ENCODE peak calls at places on chromosomes 4 and X, in seven cellular contexts. W is PC-3, F is GM23248, M is heart left ventricle, A is A549, S is upper lobe of right lung, J is Peyer's patch. Z is an unnamed sample.
A peak's percentile ranks its signal among the peaks of the same experiment; 100 is the strongest.

GRCh38 chr4:122010610-122011009 is 58.8 kb upstream of the TRPC3 start:
- DNase-seq in W (peak; percentile 68), F (peak; percentile 18), M (no peak), A (no peak), S (no peak), J (no peak), Z (no peak)

GRCh38 chr4:173153445-173153844 is 15.2 kb upstream of the GALNT7 start:
- DNase-seq in W (no peak), F (no peak), M (no peak), A (no peak), S (no peak), J (no peak), Z (no peak)

GRCh38 chr4:138702471-138702870 is 313.1 kb upstream of the NOCT start:
- DNase-seq in W (no peak), F (no peak), M (no peak), A (no peak), S (no peak), J (no peak), Z (no peak)

GRCh38 chr4:47837582-47838294 is at the start of gene CORIN:
- DNase-seq in W (peak; percentile 15), F (peak; percentile 34), M (peak; percentile 37), A (no peak), S (peak; percentile 70), J (no peak), Z (no peak)

GRCh38 chr4:122673252-122673651 is 52.4 kb upstream of the IL21 start:
- DNase-seq in W (no peak), F (peak; percentile 29), M (no peak), A (no peak), S (no peak), J (no peak), Z (no peak)

GRCh38 chrX:53281321-53281822 is at the start of gene IQSEC2:
- DNase-seq in W (peak; percentile 89), F (peak; percentile 81), M (peak; percentile 85), A (peak; percentile 74), S (peak; percentile 91), J (peak; percentile 87), Z (no peak)

GRCh38 chrX:110759785-110760184 is 35.8 kb downstream of the CHRDL1 start:
- DNase-seq in W (no peak), F (peak; percentile 85), M (no peak), A (no peak), S (no peak), J (no peak), Z (no peak)

GRCh38 chrX:20080277-20080676 is 36.4 kb downstream of the MAP7D2 start:
- DNase-seq in W (no peak), F (no peak), M (no peak), A (no peak), S (no peak), J (no peak), Z (no peak)

GRCh38 chrX:40262641-40263560 is 165.1 kb upstream of the BCOR start:
- DNase-seq in W (peak; percentile 37), F (peak; percentile 65), M (peak; percentile 37), A (no peak), S (no peak), J (no peak), Z (no peak)

GRCh38 chrX:3262906-3263305 is 83.5 kb downstream of the MXRA5 start:
- DNase-seq in W (peak; percentile 63), F (peak; percentile 87), M (no peak), A (peak; percentile 14), S (no peak), J (no peak), Z (no peak)

GRCh38 chr4:136476773-136477172 is 1055.5 kb downstream of the PCDH18 start:
- DNase-seq in W (no peak), F (no peak), M (no peak), A (no peak), S (no peak), J (no peak), Z (no peak)

GRCh38 chr4:152023674-152024073 is 262.9 kb upstream of the GATB start:
- DNase-seq in W (no peak), F (no peak), M (no peak), A (no peak), S (no peak), J (no peak), Z (no peak)

GRCh38 chr4:96126227-96126626 is 286.3 kb downstream of the PDHA2 start:
- DNase-seq in W (no peak), F (no peak), M (no peak), A (no peak), S (no peak), J (no peak), Z (no peak)

GRCh38 chrX:29487714-29488113 is 727.6 kb upstream of the MAGEB2 start:
- DNase-seq in W (no peak), F (no peak), M (no peak), A (no peak), S (no peak), J (no peak), Z (no peak)

GRCh38 chr4:174561556-174561955 is 39.3 kb upstream of the HPGD start:
- DNase-seq in W (peak; percentile 17), F (no peak), M (no peak), A (no peak), S (no peak), J (no peak), Z (no peak)

GRCh38 chr4:21780158-21780557 is 168.4 kb downstream of the KCNIP4 start:
- DNase-seq in W (no peak), F (peak; percentile 47), M (no peak), A (no peak), S (no peak), J (no peak), Z (no peak)

GRCh38 chr4:173990879-173991231 is 292.6 kb downstream of the FBXO8 start:
- DNase-seq in W (no peak), F (no peak), M (peak; percentile 82), A (no peak), S (no peak), J (no peak), Z (no peak)

GRCh38 chr4:150375025-150375424 is 206.9 kb upstream of the MAB21L2 start:
- DNase-seq in W (no peak), F (no peak), M (no peak), A (no peak), S (no peak), J (no peak), Z (no peak)

GRCh38 chrX:43870011-43870410 is 12.2 kb downstream of the MAOB start:
- DNase-seq in W (no peak), F (no peak), M (no peak), A (no peak), S (no peak), J (no peak), Z (no peak)

GRCh38 chr4:139838811-139839210 is 173.2 kb downstream of the MGST2 start:
- DNase-seq in W (no peak), F (no peak), M (no peak), A (no peak), S (no peak), J (no peak), Z (no peak)

GRCh38 chr4:126784966-126785580 is 847.7 kb upstream of the INTU start:
- DNase-seq in W (no peak), F (peak; percentile 13), M (no peak), A (no peak), S (no peak), J (no peak), Z (no peak)

GRCh38 chrX:10783451-10783995 is 163.1 kb upstream of the MID1 start:
- DNase-seq in W (no peak), F (no peak), M (no peak), A (no peak), S (no peak), J (no peak), Z (no peak)

GRCh38 chr4:141792164-141792563 is 155.8 kb downstream of the IL15 start:
- DNase-seq in W (no peak), F (no peak), M (no peak), A (no peak), S (no peak), J (no peak), Z (no peak)

DNA sequence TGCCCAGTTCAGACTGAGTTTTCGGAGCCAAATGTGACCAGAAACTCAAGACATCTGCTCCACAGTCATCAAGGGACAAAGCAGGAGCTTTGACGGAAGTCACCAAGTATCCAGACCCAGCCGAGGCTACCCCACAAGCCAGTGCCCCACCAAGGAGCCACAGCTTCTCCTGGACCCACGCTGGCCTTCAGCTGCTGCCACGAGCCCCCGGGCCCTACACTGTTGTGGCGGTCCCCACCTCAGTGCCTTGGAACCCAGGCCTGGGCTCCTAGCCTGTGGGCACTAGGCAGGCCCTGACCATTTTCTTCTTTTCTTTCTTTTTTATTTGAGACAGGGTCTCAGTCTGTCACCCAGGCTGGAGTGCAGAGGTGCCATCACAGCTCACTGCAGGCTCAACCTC is 82.1 kb upstream of the NKX1-1 start:
- DNase-seq in W (no peak), F (no peak), M (no peak), A (no peak), S (peak; percentile 43), J (no peak), Z (no peak)
- H3K4me1 ChIP-seq in W (no peaks in the 10 kb centered on the region), F (no peaks in the 10 kb centered on the region), M (no peaks in the 10 kb centered on the region), A (no peaks in the 10 kb centered on the region), S (no peaks in the 10 kb centered on the region), J (no peaks in the 10 kb centered on the region), Z (no peaks in the 10 kb centered on the region)

GRCh38 chr4:7699825-7700224 is 239.8 kb downstream of the AFAP1 start:
- DNase-seq in W (no peak), F (no peak), M (no peak), A (no peak), S (no peak), J (no peak), Z (no peak)
- H3K4me1 ChIP-seq in W (no peaks in the 10 kb centered on the region), F (peaks cover 14% of the 10 kb centered on the region), M (peaks cover 18% of the 10 kb centered on the region), A (no peaks in the 10 kb centered on the region), S (no peaks in the 10 kb centered on the region), J (no peaks in the 10 kb centered on the region), Z (no peaks in the 10 kb centered on the region)

GRCh38 chrX:66001596-66001995 is 38.3 kb downstream of the VSIG4 start:
- DNase-seq in W (no peak), F (no peak), M (no peak), A (no peak), S (no peak), J (no peak), Z (no peak)
- H3K4me1 ChIP-seq in W (no peaks in the 10 kb centered on the region), F (no peaks in the 10 kb centered on the region), M (peaks cover 4% of the 10 kb centered on the region), A (no peaks in the 10 kb centered on the region), S (no peaks in the 10 kb centered on the region), J (no peaks in the 10 kb centered on the region), Z (peaks cover 21% of the 10 kb centered on the region)

GRCh38 chrX:100685284-100685996 is 41.4 kb downstream of the SRPX2 start:
- DNase-seq in W (peak; percentile 86), F (peak; percentile 74), M (no peak), A (peak; percentile 55), S (no peak), J (peak; percentile 89), Z (peak; percentile 9)

GRCh38 chrX:100682939-100683338 is 38.9 kb downstream of the SRPX2 start:
- DNase-seq in W (no peak), F (no peak), M (no peak), A (no peak), S (no peak), J (no peak), Z (no peak)

GRCh38 chrX:100677616-100678181 is 33.7 kb downstream of the SRPX2 start:
- DNase-seq in W (no peak), F (peak; percentile 55), M (no peak), A (no peak), S (no peak), J (no peak), Z (no peak)

GRCh38 chrX:100681581-100681980 is 37.6 kb downstream of the SRPX2 start:
- DNase-seq in W (no peak), F (no peak), M (no peak), A (no peak), S (no peak), J (no peak), Z (no peak)

DNA sequence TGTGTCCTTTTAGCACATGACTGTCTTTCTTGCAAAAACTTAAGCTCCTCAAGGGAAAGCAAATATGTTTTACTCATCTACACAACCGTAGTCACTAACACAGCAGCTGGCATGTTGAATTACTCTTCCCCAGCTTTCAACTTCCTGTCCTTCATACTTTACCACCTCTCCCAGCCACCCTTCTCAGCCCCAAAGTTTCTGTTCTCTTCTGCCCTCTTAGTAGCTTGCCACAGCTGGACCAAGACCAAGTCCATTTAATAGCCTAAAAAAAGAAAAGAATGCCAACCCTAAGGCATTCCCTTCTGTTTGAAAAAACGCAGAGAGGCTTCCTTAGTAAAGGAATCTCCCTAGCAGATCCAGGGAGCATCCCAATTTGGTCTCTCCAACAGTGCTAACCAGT is 36.8 kb downstream of the SRPX2 start:
- DNase-seq in W (no peak), F (peak; percentile 28), M (no peak), A (no peak), S (no peak), J (no peak), Z (no peak)
- H3K4me1 ChIP-seq in W (peaks cover 11% of the 10 kb centered on the region), F (peaks cover 25% of the 10 kb centered on the region), M (no peaks in the 10 kb centered on the region), A (no peaks in the 10 kb centered on the region), S (no peaks in the 10 kb centered on the region), J (no peaks in the 10 kb centered on the region), Z (no peaks in the 10 kb centered on the region)